ENCODE peak calls at places on chromosomes 2 and 18, in six cellular contexts. One of them, this sample, is unnamed.

GRCh38 chr2:113157108-113157896 is 16.5 kb upstream of the PSD4 start:
- DNase-seq in germinal center: peak
- DNase-seq in cardiac fibroblast: no peak
- DNase-seq in AG08396: peak
- DNase-seq in osteocyte: peak
- DNase-seq in HEK293T: peak
- DNase-seq in this sample: peak

GRCh38 chr2:10188211-10188610 is 65.7 kb downstream of the RRM2 start:
- DNase-seq in germinal center: no peak
- DNase-seq in osteocyte: no peak
- DNase-seq in cardiac fibroblast: peak
- DNase-seq in AG08396: no peak
- DNase-seq in HEK293T: no peak
- DNase-seq in this sample: no peak

GRCh38 chr2:73075477-73076373 is 4.2 kb upstream of the SFXN5 start:
- DNase-seq in germinal center: no peak
- DNase-seq in osteocyte: no peak
- DNase-seq in HEK293T: no peak
- DNase-seq in AG08396: no peak
- DNase-seq in cardiac fibroblast: peak
- DNase-seq in this sample: no peak

GRCh38 chr2:239149501-239149900 is 251.3 kb downstream of the HDAC4 start:
- DNase-seq in cardiac fibroblast: no peak
- DNase-seq in germinal center: no peak
- DNase-seq in osteocyte: no peak
- DNase-seq in HEK293T: no peak
- DNase-seq in AG08396: no peak
- DNase-seq in this sample: no peak

GRCh38 chr2:182784777-182785176 is 68.7 kb downstream of the DNAJC10 start:
- DNase-seq in HEK293T: peak
- DNase-seq in osteocyte: no peak
- DNase-seq in cardiac fibroblast: peak
- DNase-seq in AG08396: no peak
- DNase-seq in germinal center: no peak
- DNase-seq in this sample: peak

GRCh38 chr18:49090901-49091300 is 140.1 kb upstream of the SMAD7 start:
- DNase-seq in AG08396: no peak
- DNase-seq in osteocyte: no peak
- DNase-seq in cardiac fibroblast: no peak
- DNase-seq in HEK293T: no peak
- DNase-seq in germinal center: no peak
- DNase-seq in this sample: no peak

GRCh38 chr2:12835733-12836132 is 119.0 kb downstream of the TRIB2 start:
- DNase-seq in germinal center: no peak
- DNase-seq in HEK293T: no peak
- DNase-seq in AG08396: no peak
- DNase-seq in osteocyte: no peak
- DNase-seq in cardiac fibroblast: no peak
- DNase-seq in this sample: no peak

GRCh38 chr2:217952409-217952808 is 50.4 kb downstream of the TNS1 start:
- DNase-seq in AG08396: no peak
- DNase-seq in osteocyte: no peak
- DNase-seq in HEK293T: no peak
- DNase-seq in germinal center: no peak
- DNase-seq in cardiac fibroblast: no peak
- DNase-seq in this sample: no peak

GRCh38 chr2:25188405-25188804 is 20.0 kb upstream of the POMC start:
- DNase-seq in osteocyte: no peak
- DNase-seq in AG08396: no peak
- DNase-seq in HEK293T: no peak
- DNase-seq in cardiac fibroblast: no peak
- DNase-seq in germinal center: no peak
- DNase-seq in this sample: no peak

GRCh38 chr2:197873293-197873701 is 68.9 kb downstream of the PLCL1 start:
- DNase-seq in germinal center: no peak
- DNase-seq in AG08396: no peak
- DNase-seq in osteocyte: no peak
- DNase-seq in HEK293T: peak
- DNase-seq in cardiac fibroblast: peak
- DNase-seq in this sample: no peak

GRCh38 chr2:73987109-73987947 is 2.6 kb downstream of the TET3 start:
- DNase-seq in AG08396: peak
- DNase-seq in osteocyte: no peak
- DNase-seq in germinal center: no peak
- DNase-seq in cardiac fibroblast: no peak
- DNase-seq in HEK293T: no peak
- DNase-seq in this sample: no peak